ENCODE peak calls at places on chromosomes 13 and 19, in ten cellular contexts. One of them, this sample, is unnamed.

GRCh38 chr13:90448466-90449037 is 898.9 kb upstream of the MIR17HG start:
- DNase-seq in ovary: no peak
- DNase-seq in foreskin keratinocyte: no peak
- DNase-seq in tibial artery: no peak
- DNase-seq in CD4-positive, CD25-positive, alpha-beta regulatory T cell: no peak
- DNase-seq in right cardiac atrium: no peak
- DNase-seq in colonic mucosa: no peak
- DNase-seq in uterus: no peak
- DNase-seq in pancreas: no peak
- DNase-seq in small intestine: no peak
- DNase-seq in this sample: no peak

GRCh38 chr13:33355470-33355869 is 69.9 kb upstream of the STARD13 start:
- DNase-seq in foreskin keratinocyte: no peak
- DNase-seq in right cardiac atrium: peak; percentile 29
- DNase-seq in pancreas: no peak
- DNase-seq in small intestine: no peak
- DNase-seq in ovary: no peak
- DNase-seq in colonic mucosa: no peak
- DNase-seq in tibial artery: peak; percentile 37
- DNase-seq in CD4-positive, CD25-positive, alpha-beta regulatory T cell: no peak
- DNase-seq in uterus: no peak
- DNase-seq in this sample: no peak

GRCh38 chr13:85313761-85314503 is 485.3 kb downstream of the SLITRK6 start:
- DNase-seq in pancreas: no peak
- DNase-seq in foreskin keratinocyte: peak; percentile 46
- DNase-seq in tibial artery: no peak
- DNase-seq in uterus: no peak
- DNase-seq in colonic mucosa: no peak
- DNase-seq in CD4-positive, CD25-positive, alpha-beta regulatory T cell: no peak
- DNase-seq in right cardiac atrium: no peak
- DNase-seq in ovary: no peak
- DNase-seq in small intestine: no peak
- DNase-seq in this sample: no peak

GRCh38 chr13:33125821-33126570 is 109.8 kb downstream of the KL start:
- DNase-seq in CD4-positive, CD25-positive, alpha-beta regulatory T cell: no peak
- DNase-seq in right cardiac atrium: peak; percentile 72
- DNase-seq in foreskin keratinocyte: peak; percentile 86
- DNase-seq in pancreas: peak; percentile 46
- DNase-seq in colonic mucosa: no peak
- DNase-seq in small intestine: peak; percentile 70
- DNase-seq in uterus: peak; percentile 86
- DNase-seq in ovary: peak; percentile 59
- DNase-seq in tibial artery: peak; percentile 75
- DNase-seq in this sample: peak; percentile 59

GRCh38 chr13:78997902-78998654 is 339.1 kb upstream of the OBI1 start:
- DNase-seq in small intestine: no peak
- DNase-seq in right cardiac atrium: no peak
- DNase-seq in colonic mucosa: no peak
- DNase-seq in uterus: no peak
- DNase-seq in ovary: no peak
- DNase-seq in pancreas: no peak
- DNase-seq in foreskin keratinocyte: no peak
- DNase-seq in CD4-positive, CD25-positive, alpha-beta regulatory T cell: no peak
- DNase-seq in tibial artery: no peak
- DNase-seq in this sample: no peak

GRCh38 chr19:56834564-56835375 is 5.8 kb downstream of the PEG3 start:
- DNase-seq in right cardiac atrium: no peak
- DNase-seq in colonic mucosa: no peak
- DNase-seq in foreskin keratinocyte: no peak
- DNase-seq in tibial artery: no peak
- DNase-seq in ovary: no peak
- DNase-seq in small intestine: no peak
- DNase-seq in uterus: no peak
- DNase-seq in pancreas: no peak
- DNase-seq in CD4-positive, CD25-positive, alpha-beta regulatory T cell: no peak
- DNase-seq in this sample: no peak

GRCh38 chr19:35041548-35042055 is at the start of gene HPN:
- DNase-seq in ovary: no peak
- DNase-seq in pancreas: peak; percentile 89
- DNase-seq in colonic mucosa: no peak
- DNase-seq in tibial artery: no peak
- DNase-seq in foreskin keratinocyte: no peak
- DNase-seq in small intestine: no peak
- DNase-seq in uterus: no peak
- DNase-seq in CD4-positive, CD25-positive, alpha-beta regulatory T cell: no peak
- DNase-seq in right cardiac atrium: no peak
- DNase-seq in this sample: peak; percentile 66

GRCh38 chr13:111198979-111199378 is 83.9 kb downstream of the ARHGEF7 start:
- DNase-seq in right cardiac atrium: no peak
- DNase-seq in CD4-positive, CD25-positive, alpha-beta regulatory T cell: no peak
- DNase-seq in uterus: no peak
- DNase-seq in foreskin keratinocyte: no peak
- DNase-seq in colonic mucosa: no peak
- DNase-seq in small intestine: no peak
- DNase-seq in ovary: no peak
- DNase-seq in tibial artery: no peak
- DNase-seq in pancreas: no peak
- DNase-seq in this sample: no peak

GRCh38 chr13:44629465-44630183 is 53.5 kb upstream of the TSC22D1 start:
- DNase-seq in ovary: no peak
- DNase-seq in small intestine: no peak
- DNase-seq in uterus: no peak
- DNase-seq in colonic mucosa: no peak
- DNase-seq in right cardiac atrium: no peak
- DNase-seq in CD4-positive, CD25-positive, alpha-beta regulatory T cell: no peak
- DNase-seq in tibial artery: no peak
- DNase-seq in pancreas: no peak
- DNase-seq in foreskin keratinocyte: no peak
- DNase-seq in this sample: no peak

GRCh38 chr19:5436101-5436947 is 18.9 kb upstream of the ZNRF4 start:
- DNase-seq in foreskin keratinocyte: no peak
- DNase-seq in uterus: no peak
- DNase-seq in colonic mucosa: no peak
- DNase-seq in right cardiac atrium: no peak
- DNase-seq in pancreas: no peak
- DNase-seq in CD4-positive, CD25-positive, alpha-beta regulatory T cell: no peak
- DNase-seq in small intestine: no peak
- DNase-seq in tibial artery: no peak
- DNase-seq in ovary: no peak
- DNase-seq in this sample: no peak

GRCh38 chr13:114077938-114078335 is 54.5 kb downstream of the RASA3 start:
- DNase-seq in pancreas: no peak
- DNase-seq in small intestine: no peak
- DNase-seq in foreskin keratinocyte: no peak
- DNase-seq in ovary: no peak
- DNase-seq in uterus: peak; percentile 59
- DNase-seq in tibial artery: no peak
- DNase-seq in right cardiac atrium: no peak
- DNase-seq in CD4-positive, CD25-positive, alpha-beta regulatory T cell: no peak
- DNase-seq in colonic mucosa: no peak
- DNase-seq in this sample: no peak

DNA sequence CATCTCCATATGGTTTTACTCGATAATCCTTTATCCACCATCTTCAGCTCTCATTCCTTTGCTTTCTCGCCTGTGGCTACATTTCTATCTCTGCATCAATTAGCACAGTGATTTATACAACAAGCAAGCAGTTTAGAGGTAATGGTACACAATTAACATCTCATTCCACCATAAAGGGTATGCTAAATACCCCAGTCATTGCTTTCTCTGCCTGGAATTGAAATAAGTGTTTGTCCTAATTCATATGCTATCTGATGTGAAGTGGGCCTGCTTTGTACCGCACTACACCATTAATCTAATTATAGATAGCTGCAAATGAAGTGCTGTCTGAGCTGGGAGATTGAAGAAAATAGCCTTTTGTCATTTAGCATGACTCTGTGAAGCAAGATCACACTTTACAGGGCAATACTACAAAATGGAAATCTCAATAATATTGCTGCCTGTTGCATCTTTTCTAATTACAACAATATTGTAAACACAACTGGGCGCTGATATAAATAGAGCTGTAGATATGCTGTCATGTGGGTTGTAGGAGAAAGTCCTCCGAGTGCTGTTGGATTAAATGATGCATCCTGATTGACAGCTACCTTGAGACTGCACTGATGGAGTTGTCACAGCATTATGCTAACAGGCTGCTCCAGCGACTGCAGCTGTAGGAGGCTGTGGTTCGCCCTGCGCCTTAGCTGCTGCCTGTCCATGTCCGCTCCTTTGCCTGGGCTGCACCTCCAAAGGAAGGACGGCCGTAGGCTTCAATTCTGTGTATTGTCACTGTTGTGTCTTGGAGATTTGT is 78.2 kb downstream of the GGACT start:
- DNase-seq in small intestine: no peak
- DNase-seq in right cardiac atrium: no peak
- DNase-seq in foreskin keratinocyte: no peak
- DNase-seq in CD4-positive, CD25-positive, alpha-beta regulatory T cell: no peak
- DNase-seq in tibial artery: no peak
- DNase-seq in uterus: no peak
- DNase-seq in pancreas: no peak
- DNase-seq in ovary: no peak
- DNase-seq in colonic mucosa: no peak
- DNase-seq in this sample: no peak
- H3K4me1 ChIP-seq in small intestine: no peaks in the 10 kb centered on the region
- H3K4me1 ChIP-seq in right cardiac atrium: no peaks in the 10 kb centered on the region
- H3K4me1 ChIP-seq in foreskin keratinocyte: no peaks in the 10 kb centered on the region
- H3K4me1 ChIP-seq in CD4-positive, CD25-positive, alpha-beta regulatory T cell: peaks cover 14% of the 10 kb centered on the region
- H3K4me1 ChIP-seq in tibial artery: no peaks in the 10 kb centered on the region
- H3K4me1 ChIP-seq in uterus: no peaks in the 10 kb centered on the region
- H3K4me1 ChIP-seq in pancreas: no peaks in the 10 kb centered on the region
- H3K4me1 ChIP-seq in ovary: peaks cover 4% of the 10 kb centered on the region
- H3K4me1 ChIP-seq in colonic mucosa: no peaks in the 10 kb centered on the region
- H3K4me1 ChIP-seq in this sample: no peaks in the 10 kb centered on the region

DNA sequence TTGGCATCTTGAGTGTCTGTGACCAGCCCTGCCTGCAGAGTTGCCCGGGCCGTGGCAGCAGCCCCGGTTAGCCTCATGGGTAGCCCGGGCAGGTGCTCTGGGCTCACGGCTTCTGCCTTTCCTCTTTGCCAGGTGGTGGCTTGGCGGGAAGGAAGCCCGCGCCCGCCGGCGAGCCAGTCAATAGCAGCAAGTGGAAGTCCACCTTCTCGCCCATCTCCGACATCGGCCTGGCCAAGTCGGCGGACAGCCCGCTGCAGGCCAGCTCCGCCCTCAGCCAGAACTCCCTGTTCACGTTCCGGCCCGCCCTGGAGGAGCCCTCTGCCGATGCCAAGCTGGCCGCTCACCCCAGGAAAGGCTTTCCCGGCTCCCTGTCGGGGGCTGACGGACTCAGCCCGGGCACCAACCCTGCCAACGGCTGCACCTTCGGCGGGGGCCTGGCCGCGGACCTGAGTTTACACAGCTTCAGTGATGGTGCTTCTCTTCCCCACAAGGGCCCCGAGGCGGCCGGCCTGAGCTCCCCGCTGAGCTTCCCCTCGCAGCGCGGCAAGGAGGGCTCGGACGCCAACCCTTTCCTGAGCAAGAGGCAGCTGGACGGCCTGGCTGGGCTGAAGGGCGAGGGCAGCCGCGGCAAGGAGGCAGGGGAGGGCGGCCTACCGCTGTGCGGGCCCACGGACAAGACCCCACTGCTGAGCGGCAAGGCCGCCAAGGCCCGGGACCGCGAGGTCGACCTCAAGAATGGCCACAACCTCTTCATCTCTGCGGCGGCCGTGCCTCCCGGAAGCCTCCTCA is 9.9 kb downstream of the PLEKHJ1 start:
- DNase-seq in right cardiac atrium: no peak
- DNase-seq in foreskin keratinocyte: no peak
- DNase-seq in tibial artery: no peak
- DNase-seq in pancreas: no peak
- DNase-seq in small intestine: no peak
- DNase-seq in ovary: no peak
- DNase-seq in CD4-positive, CD25-positive, alpha-beta regulatory T cell: no peak
- DNase-seq in uterus: no peak
- DNase-seq in colonic mucosa: no peak
- DNase-seq in this sample: no peak
- H3K4me1 ChIP-seq in right cardiac atrium: no peaks in the 10 kb centered on the region
- H3K4me1 ChIP-seq in foreskin keratinocyte: no peaks in the 10 kb centered on the region
- H3K4me1 ChIP-seq in tibial artery: no peaks in the 10 kb centered on the region
- H3K4me1 ChIP-seq in pancreas: no peaks in the 10 kb centered on the region
- H3K4me1 ChIP-seq in small intestine: no peaks in the 10 kb centered on the region
- H3K4me1 ChIP-seq in ovary: peaks cover 2% of the 10 kb centered on the region
- H3K4me1 ChIP-seq in CD4-positive, CD25-positive, alpha-beta regulatory T cell: no peaks in the 10 kb centered on the region
- H3K4me1 ChIP-seq in uterus: no peaks in the 10 kb centered on the region
- H3K4me1 ChIP-seq in colonic mucosa: no peaks in the 10 kb centered on the region
- H3K4me1 ChIP-seq in this sample: no peaks in the 10 kb centered on the region

GRCh38 chr13:40352807-40353562 is 313.5 kb downstream of the FOXO1 start:
- DNase-seq in small intestine: no peak
- DNase-seq in pancreas: no peak
- DNase-seq in uterus: peak; percentile 62
- DNase-seq in ovary: peak; percentile 43
- DNase-seq in colonic mucosa: no peak
- DNase-seq in tibial artery: no peak
- DNase-seq in right cardiac atrium: peak; percentile 59
- DNase-seq in CD4-positive, CD25-positive, alpha-beta regulatory T cell: no peak
- DNase-seq in foreskin keratinocyte: no peak
- DNase-seq in this sample: no peak

GRCh38 chr13:40352385-40352778 is 314.1 kb downstream of the FOXO1 start:
- DNase-seq in uterus: peak; percentile 68
- DNase-seq in ovary: no peak
- DNase-seq in pancreas: no peak
- DNase-seq in tibial artery: peak; percentile 51
- DNase-seq in small intestine: no peak
- DNase-seq in foreskin keratinocyte: no peak
- DNase-seq in right cardiac atrium: peak; percentile 74
- DNase-seq in colonic mucosa: no peak
- DNase-seq in CD4-positive, CD25-positive, alpha-beta regulatory T cell: no peak
- DNase-seq in this sample: no peak

GRCh38 chr13:40350283-40350992 is 316.0 kb downstream of the FOXO1 start:
- DNase-seq in CD4-positive, CD25-positive, alpha-beta regulatory T cell: no peak
- DNase-seq in right cardiac atrium: no peak
- DNase-seq in small intestine: no peak
- DNase-seq in colonic mucosa: no peak
- DNase-seq in uterus: no peak
- DNase-seq in tibial artery: no peak
- DNase-seq in foreskin keratinocyte: no peak
- DNase-seq in pancreas: no peak
- DNase-seq in ovary: no peak
- DNase-seq in this sample: no peak

GRCh38 chr13:40355126-40355719 is 311.2 kb downstream of the FOXO1 start:
- DNase-seq in small intestine: peak; percentile 82
- DNase-seq in uterus: no peak
- DNase-seq in tibial artery: no peak
- DNase-seq in ovary: no peak
- DNase-seq in CD4-positive, CD25-positive, alpha-beta regulatory T cell: no peak
- DNase-seq in colonic mucosa: no peak
- DNase-seq in foreskin keratinocyte: no peak
- DNase-seq in right cardiac atrium: no peak
- DNase-seq in pancreas: no peak
- DNase-seq in this sample: no peak

GRCh38 chr13:40351537-40352384 is 314.7 kb downstream of the FOXO1 start:
- DNase-seq in small intestine: no peak
- DNase-seq in ovary: no peak
- DNase-seq in tibial artery: no peak
- DNase-seq in uterus: no peak
- DNase-seq in colonic mucosa: no peak
- DNase-seq in foreskin keratinocyte: no peak
- DNase-seq in pancreas: no peak
- DNase-seq in right cardiac atrium: no peak
- DNase-seq in CD4-positive, CD25-positive, alpha-beta regulatory T cell: no peak
- DNase-seq in this sample: no peak
- H3K4me1 ChIP-seq in small intestine: peaks cover 7% of the 10 kb centered on the region
- H3K4me1 ChIP-seq in ovary: peaks cover 5% of the 10 kb centered on the region
- H3K4me1 ChIP-seq in tibial artery: no peaks in the 10 kb centered on the region
- H3K4me1 ChIP-seq in uterus: no peaks in the 10 kb centered on the region
- H3K4me1 ChIP-seq in colonic mucosa: no peaks in the 10 kb centered on the region
- H3K4me1 ChIP-seq in foreskin keratinocyte: no peaks in the 10 kb centered on the region
- H3K4me1 ChIP-seq in pancreas: no peaks in the 10 kb centered on the region
- H3K4me1 ChIP-seq in right cardiac atrium: peaks cover 19% of the 10 kb centered on the region
- H3K4me1 ChIP-seq in CD4-positive, CD25-positive, alpha-beta regulatory T cell: no peaks in the 10 kb centered on the region
- H3K4me1 ChIP-seq in this sample: peaks cover 9% of the 10 kb centered on the region

GRCh38 chr19:23557381-23557780 is 129.6 kb downstream of the ZNF675 start:
- DNase-seq in tibial artery: no peak
- DNase-seq in ovary: no peak
- DNase-seq in uterus: no peak
- DNase-seq in foreskin keratinocyte: no peak
- DNase-seq in small intestine: no peak
- DNase-seq in CD4-positive, CD25-positive, alpha-beta regulatory T cell: no peak
- DNase-seq in pancreas: no peak
- DNase-seq in right cardiac atrium: no peak
- DNase-seq in colonic mucosa: no peak
- DNase-seq in this sample: no peak
- H3K4me1 ChIP-seq in tibial artery: no peaks in the 10 kb centered on the region
- H3K4me1 ChIP-seq in ovary: no peaks in the 10 kb centered on the region
- H3K4me1 ChIP-seq in uterus: no peaks in the 10 kb centered on the region
- H3K4me1 ChIP-seq in foreskin keratinocyte: peaks cover 13% of the 10 kb centered on the region
- H3K4me1 ChIP-seq in small intestine: no peaks in the 10 kb centered on the region
- H3K4me1 ChIP-seq in CD4-positive, CD25-positive, alpha-beta regulatory T cell: no peaks in the 10 kb centered on the region
- H3K4me1 ChIP-seq in pancreas: no peaks in the 10 kb centered on the region
- H3K4me1 ChIP-seq in right cardiac atrium: no peaks in the 10 kb centered on the region
- H3K4me1 ChIP-seq in colonic mucosa: no peaks in the 10 kb centered on the region
- H3K4me1 ChIP-seq in this sample: no peaks in the 10 kb centered on the region